ENCODE peak calls at places on chromosomes 7 and 10, in four cellular contexts. Y is GM12878, M is K562, U is H1. S is an unnamed sample.

GRCh38 chr7:999149-999883 is 16.3 kb downstream of the CYP2W1 start:
- DNase-seq in Y (no peak), M (no peak), U (no peak), S (no peak)

GRCh38 chr7:1555813-1556540 is at the start of gene TMEM184A:
- DNase-seq in M (no peak), U (no peak), Y (no peak), S (peak; percentile 88)

GRCh38 chr10:60760711-60761210 is 17.5 kb upstream of the CDK1 start:
- DNase-seq in M (no peak), U (no peak), Y (no peak), S (no peak)

GRCh38 chr10:77926566-77927342 is at the start of gene DLG5:
- DNase-seq in M (peak; percentile 80), Y (no peak), U (no peak), S (peak; percentile 92)

GRCh38 chr7:47654672-47655340 is 72.9 kb upstream of the TNS3 start:
- DNase-seq in U (no peak), Y (no peak), M (no peak), S (no peak)

GRCh38 chr10:24721254-24722106 is 2.2 kb downstream of the ARHGAP21 start:
- DNase-seq in U (no peak), M (peak; percentile 64), Y (no peak), S (peak; percentile 34)

GRCh38 chr10:120486671-120487205 is 29.7 kb downstream of the PLPP4 start:
- DNase-seq in M (no peak), Y (no peak), U (no peak), S (no peak)

GRCh38 chr10:18601321-18601720 is 50.1 kb downstream of the NSUN6 start:
- DNase-seq in U (no peak), Y (no peak), M (no peak), S (no peak)

GRCh38 chr7:1922071-1922869 is 252.2 kb downstream of the ELFN1 start:
- DNase-seq in U (no peak), Y (no peak), M (no peak), S (peak; percentile 93)

GRCh38 chr10:100153239-100153840 is 32.5 kb downstream of the ERLIN1 start:
- DNase-seq in M (no peak), U (no peak), Y (no peak), S (peak; percentile 80)

GRCh38 chr7:502296-502695 is 17.4 kb downstream of the PDGFA start:
- DNase-seq in Y (no peak), M (no peak), U (no peak), S (no peak)

GRCh38 chr10:28089467-28089866 is 90.6 kb upstream of the ODAD2 start:
- DNase-seq in U (no peak), Y (no peak), M (no peak), S (no peak)

GRCh38 chr7:94620703-94621118 is 35.2 kb downstream of the SGCE start:
- DNase-seq in U (peak; percentile 3), Y (peak; percentile 89), M (no peak), S (peak; percentile 33)

GRCh38 chr10:68938117-68938516 is 17.9 kb upstream of the DDX21 start:
- DNase-seq in Y (no peak), M (peak; percentile 28), U (no peak), S (no peak)

GRCh38 chr7:93307943-93308342 is 75.8 kb downstream of the VPS50 start:
- DNase-seq in M (no peak), Y (no peak), U (no peak), S (no peak)

GRCh38 chr10:5665380-5666323 is 743 bp downstream of the ASB13 start:
- DNase-seq in M (peak; percentile 33), U (no peak), Y (no peak), S (peak; percentile 76)

GRCh38 chr10:26391701-26392695 is 46.1 kb upstream of the APBB1IP start:
- DNase-seq in U (no peak), M (no peak), Y (no peak), S (peak; percentile 6)

GRCh38 chr7:136637826-136638225 is 230.6 kb upstream of the CHRM2 start:
- DNase-seq in M (no peak), U (no peak), Y (no peak), S (no peak)

GRCh38 chr10:28637346-28637745 is 40.0 kb upstream of the BAMBI start:
- DNase-seq in U (no peak), Y (no peak), M (no peak), S (no peak)

GRCh38 chr7:2971914-2972530 is 71.6 kb downstream of the CARD11 start:
- DNase-seq in Y (peak; percentile 57), M (no peak), U (no peak), S (no peak)

GRCh38 chr7:25897261-25897782 is 254.7 kb upstream of the NFE2L3 start:
- DNase-seq in M (peak; percentile 77), Y (no peak), U (no peak), S (no peak)

GRCh38 chr10:93899109-93899508 is 5.3 kb downstream of the SLC35G1 start:
- DNase-seq in Y (no peak), M (no peak), U (no peak), S (no peak)

GRCh38 chr10:108388716-108389115 is 1224.2 kb upstream of the SORCS1 start:
- DNase-seq in M (no peak), U (no peak), Y (no peak), S (no peak)

GRCh38 chr10:63115732-63116383 is 17.3 kb upstream of the NRBF2 start:
- DNase-seq in U (no peak), Y (no peak), M (peak; percentile 66), S (no peak)

GRCh38 chr7:149422065-149422913 is 38.6 kb downstream of the ZNF777 start:
- DNase-seq in M (peak; percentile 90), Y (peak; percentile 9), U (no peak), S (peak; percentile 99)

GRCh38 chr10:30765611-30766010 is 136.1 kb upstream of the LYZL2 start:
- DNase-seq in Y (no peak), U (no peak), M (no peak), S (no peak)

GRCh38 chr7:91836065-91836368 is 44.5 kb downstream of the MTERF1 start:
- DNase-seq in U (no peak), Y (no peak), M (no peak), S (no peak)

GRCh38 chr10:70943806-70944466 is 55.6 kb upstream of the PCBD1 start:
- DNase-seq in M (no peak), Y (no peak), U (no peak), S (no peak)

GRCh38 chr7:111753968-111754367 is 191.7 kb upstream of the IMMP2L start:
- DNase-seq in M (no peak), Y (no peak), U (no peak), S (no peak)

GRCh38 chr7:150941351-150941982 is 36.7 kb downstream of the KCNH2 start:
- DNase-seq in U (no peak), M (no peak), Y (no peak), S (no peak)

GRCh38 chr10:103125323-103126267 is 67.5 kb downstream of the NT5C2 start:
- DNase-seq in U (no peak), Y (peak; percentile 87), M (peak; percentile 33), S (no peak)

GRCh38 chr10:10967029-10967428 is 50.6 kb upstream of the CELF2 start:
- DNase-seq in U (no peak), M (no peak), Y (no peak), S (no peak)

GRCh38 chr7:17298840-17299476 is 506 bp downstream of the AHR start:
- DNase-seq in Y (no peak), M (no peak), U (no peak), S (peak; percentile 35)

GRCh38 chr7:29332027-29332806 is 137.6 kb downstream of the CHN2 start:
- DNase-seq in Y (no peak), M (no peak), U (no peak), S (no peak)

GRCh38 chr10:48509061-48509772 is 95.7 kb downstream of the ARHGAP22 start:
- DNase-seq in Y (no peak), U (no peak), M (no peak), S (no peak)

GRCh38 chr10:2111936-2112335 is 374.6 kb upstream of the ADARB2 start:
- DNase-seq in U (peak; percentile 39), Y (no peak), M (no peak), S (no peak)

GRCh38 chr7:21580073-21580521 is 37.3 kb downstream of the DNAH11 start:
- DNase-seq in U (no peak), M (no peak), Y (peak; percentile 23), S (no peak)
- TF ChIP-seq NRF1 in U (no peak), M (no peak), Y (no peak), S (no peak)

GRCh38 chr7:74412603-74413002 is 41.1 kb upstream of the GTF2IRD1 start:
- DNase-seq in M (peak; percentile 34), Y (no peak), U (no peak), S (no peak)

GRCh38 chr7:74407958-74408357 is 45.7 kb upstream of the GTF2IRD1 start:
- DNase-seq in U (no peak), Y (no peak), M (no peak), S (no peak)

GRCh38 chr7:74410772-74411171 is 42.9 kb upstream of the GTF2IRD1 start:
- DNase-seq in U (no peak), M (no peak), Y (no peak), S (no peak)

GRCh38 chr7:74412061-74412460 is 41.6 kb upstream of the GTF2IRD1 start:
- DNase-seq in Y (no peak), U (no peak), M (peak; percentile 35), S (no peak)

GRCh38 chr7:74409571-74409970 is 44.1 kb upstream of the GTF2IRD1 start:
- DNase-seq in Y (no peak), M (no peak), U (no peak), S (no peak)
- H3K36me3 ChIP-seq in Y (peaks cover 4% of the 10 kb centered on the region), M (no peaks in the 10 kb centered on the region), U (peaks cover under 1% of the 10 kb centered on the region), S (peaks cover 5% of the 10 kb centered on the region)

DNA sequence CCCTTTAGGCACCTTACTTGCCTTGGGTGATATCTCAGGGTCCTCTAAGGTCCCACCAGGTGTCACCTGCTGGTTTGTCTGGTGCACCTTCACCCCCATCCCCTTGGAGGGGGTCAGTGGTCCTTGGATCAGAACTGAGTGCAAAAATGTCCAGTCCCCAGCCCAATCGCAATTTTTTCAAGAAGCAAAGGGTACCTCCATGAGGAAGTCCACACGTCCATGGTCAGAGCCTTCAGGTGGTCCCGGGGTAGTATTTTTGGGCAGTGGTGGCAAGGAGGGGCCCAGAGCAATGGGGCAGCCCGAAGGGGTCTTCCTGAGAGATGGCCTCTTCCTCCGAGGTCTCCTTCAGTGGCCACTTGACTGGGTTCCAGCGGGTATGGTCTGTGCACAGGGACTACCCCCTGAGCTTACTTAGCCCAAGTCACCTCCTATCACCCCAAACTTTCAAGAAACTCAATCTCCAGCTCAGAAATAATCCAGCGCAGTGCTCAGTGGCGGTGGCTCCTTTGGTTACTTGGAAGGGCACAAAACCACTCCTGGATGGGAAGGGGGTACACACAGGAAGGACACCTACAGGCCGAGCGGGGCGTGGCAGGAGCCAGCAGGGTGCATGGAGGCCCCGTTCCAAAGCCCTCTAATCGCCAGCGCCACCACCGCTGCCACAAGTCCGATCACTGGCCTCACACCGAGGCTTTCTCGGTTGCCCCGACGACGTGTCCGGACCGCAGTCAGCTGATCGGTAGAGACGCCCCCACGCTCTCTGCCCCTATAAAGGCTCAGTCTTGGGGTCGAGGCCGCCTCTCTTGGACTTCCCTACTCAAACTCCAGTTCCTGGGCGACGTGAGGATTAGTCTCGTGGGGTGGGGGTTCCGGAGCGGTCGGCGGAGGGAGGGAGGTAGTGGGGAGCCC is 4.5 kb downstream of the SAP25 start:
- DNase-seq in M (peak; percentile 86), Y (no peak), U (peak; percentile 67), S (peak; percentile 79)
- TF ChIP-seq NRF1 in M (no peak), Y (no peak), U (no peak), S (no peak)

GRCh38 chr10:114482915-114483314 is 78.6 kb upstream of the AFAP1L2 start:
- DNase-seq in M (no peak), U (no peak), Y (no peak), S (no peak)
- H3K36me3 ChIP-seq in M (no peaks in the 10 kb centered on the region), U (no peaks in the 10 kb centered on the region), Y (no peaks in the 10 kb centered on the region), S (peaks cover 13% of the 10 kb centered on the region)

S was measured in SK-N-SH.